ENCODE peak calls at places on chromosomes 1 and 21, in four cellular contexts. Z is HCT116, M is Peyer's patch, D is breast epithelium. P is an unnamed sample.

GRCh38 chr1:39170731-39171375 is 33.6 kb upstream of the MACF1 start:
- DNase-seq in D (no peak), M (no peak), Z (no peak), P (no peak)

GRCh38 chr1:200861937-200862647 is 10.7 kb upstream of the GPR25 start:
- DNase-seq in D (no peak), M (no peak), Z (no peak), P (no peak)

GRCh38 chr1:70066711-70067110 is 138.7 kb downstream of the LRRC40 start:
- DNase-seq in M (no peak), Z (no peak), D (no peak), P (no peak)

GRCh38 chr1:160062134-160062533 is 7.8 kb downstream of the KCNJ10 start:
- DNase-seq in M (no peak), Z (no peak), D (no peak), P (no peak)

GRCh38 chr1:205241366-205242030 is 13.8 kb downstream of the TMCC2 start:
- DNase-seq in M (peak; percentile 32), Z (no peak), D (no peak), P (no peak)

GRCh38 chr1:186435336-186435735 is 25.6 kb downstream of the PDC start:
- DNase-seq in D (no peak), Z (no peak), M (no peak), P (no peak)

GRCh38 chr1:219587817-219588561 is 24.9 kb downstream of the ZC3H11B start:
- DNase-seq in D (no peak), M (no peak), Z (no peak), P (no peak)

GRCh38 chr1:217435159-217435558 is 195.7 kb downstream of the GPATCH2 start:
- DNase-seq in M (no peak), Z (no peak), D (no peak), P (no peak)

GRCh38 chr1:71231751-71232150 is 150.9 kb upstream of the ZRANB2 start:
- DNase-seq in D (no peak), Z (no peak), M (no peak), P (no peak)

GRCh38 chr1:2019571-2020309 is 595 bp downstream of the GABRD start:
- DNase-seq in D (no peak), M (no peak), Z (no peak), P (peak; percentile 47)

GRCh38 chr1:205810448-205811157 is 2.4 kb downstream of the SLC41A1 start:
- DNase-seq in D (no peak), M (no peak), Z (no peak), P (no peak)

GRCh38 chr1:181405584-181405983 is 77.7 kb upstream of the CACNA1E start:
- DNase-seq in M (no peak), D (no peak), Z (no peak), P (no peak)

GRCh38 chr21:38416791-38417190 is 81.5 kb downstream of the ERG start:
- DNase-seq in D (no peak), M (no peak), Z (no peak), P (no peak)

GRCh38 chr1:182460550-182460951 is 10.6 kb downstream of the RGSL1 start:
- DNase-seq in Z (no peak), M (no peak), D (no peak), P (no peak)

GRCh38 chr1:37438971-37439671 is 35.3 kb upstream of the ZC3H12A start:
- DNase-seq in M (no peak), D (no peak), Z (no peak), P (no peak)

GRCh38 chr1:154326546-154327465 is 1.5 kb downstream of the ATP8B2 start:
- DNase-seq in Z (no peak), D (no peak), M (no peak), P (peak; percentile 65)

GRCh38 chr1:154324241-154324640 is 1.1 kb upstream of the ATP8B2 start:
- DNase-seq in Z (no peak), D (no peak), M (no peak), P (peak; percentile 43)

GRCh38 chr1:154327466-154328317 is 2.4 kb downstream of the ATP8B2 start:
- DNase-seq in Z (no peak), M (no peak), D (no peak), P (no peak)

GRCh38 chr1:154324669-154325582 is at the start of gene ATP8B2:
- DNase-seq in D (no peak), Z (peak; percentile 59), M (peak; percentile 73), P (peak; percentile 88)

DNA sequence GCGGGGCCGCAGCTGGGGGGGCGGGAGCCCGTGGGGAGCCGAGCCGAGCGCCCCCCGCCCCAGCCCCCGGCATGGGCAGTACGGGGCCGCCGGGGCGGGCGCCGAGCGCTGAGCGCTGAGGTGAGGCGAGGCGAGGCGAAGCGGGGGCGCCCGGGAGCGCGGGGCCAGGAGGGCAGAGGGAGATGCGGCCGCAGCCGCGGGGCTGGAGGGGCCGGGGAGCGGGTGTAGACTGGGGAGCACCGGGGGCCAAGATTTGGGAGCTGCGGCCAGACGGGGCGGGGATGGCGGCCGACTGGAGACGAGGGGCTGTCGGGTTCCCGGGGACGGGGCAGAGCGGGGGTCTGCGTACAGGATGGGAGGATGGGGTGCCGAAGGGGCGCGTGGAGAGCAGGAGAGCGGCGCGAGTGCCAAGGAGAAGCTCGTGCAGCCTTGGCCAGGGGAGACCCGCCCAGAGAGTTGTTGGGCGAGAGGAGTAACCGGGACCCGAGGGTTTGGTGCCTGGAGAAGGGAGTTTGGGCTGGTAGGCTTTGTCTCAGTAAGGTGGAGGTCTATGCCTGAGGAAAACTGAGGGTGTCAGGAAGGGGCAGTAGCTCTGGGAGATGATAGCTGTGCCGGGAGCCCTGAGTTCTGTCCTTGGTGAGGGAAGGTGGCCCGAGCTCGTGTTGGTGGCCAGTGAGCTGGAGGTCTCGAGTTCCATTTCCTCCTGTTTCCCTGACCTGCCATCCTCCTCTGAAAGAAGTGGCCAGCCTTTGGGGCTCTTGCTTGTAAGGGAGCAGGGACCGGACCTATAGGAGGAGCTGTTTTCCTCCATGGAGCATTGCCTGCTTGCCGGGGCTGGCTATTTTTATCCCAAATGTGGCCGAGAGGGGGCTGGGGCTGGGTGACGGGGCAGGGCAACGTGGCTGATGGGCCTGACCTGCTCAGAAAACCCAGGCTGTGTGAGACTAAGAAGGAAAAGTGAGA is 539 bp downstream of the ATP8B2 start:
- DNase-seq in D (no peak), Z (peak; percentile 73), M (peak; percentile 57), P (peak; percentile 72)
- TF ChIP-seq POLR2A in D (no peak), Z (peak; percentile 38), M (no peak), P (peak; percentile 70)

DNA sequence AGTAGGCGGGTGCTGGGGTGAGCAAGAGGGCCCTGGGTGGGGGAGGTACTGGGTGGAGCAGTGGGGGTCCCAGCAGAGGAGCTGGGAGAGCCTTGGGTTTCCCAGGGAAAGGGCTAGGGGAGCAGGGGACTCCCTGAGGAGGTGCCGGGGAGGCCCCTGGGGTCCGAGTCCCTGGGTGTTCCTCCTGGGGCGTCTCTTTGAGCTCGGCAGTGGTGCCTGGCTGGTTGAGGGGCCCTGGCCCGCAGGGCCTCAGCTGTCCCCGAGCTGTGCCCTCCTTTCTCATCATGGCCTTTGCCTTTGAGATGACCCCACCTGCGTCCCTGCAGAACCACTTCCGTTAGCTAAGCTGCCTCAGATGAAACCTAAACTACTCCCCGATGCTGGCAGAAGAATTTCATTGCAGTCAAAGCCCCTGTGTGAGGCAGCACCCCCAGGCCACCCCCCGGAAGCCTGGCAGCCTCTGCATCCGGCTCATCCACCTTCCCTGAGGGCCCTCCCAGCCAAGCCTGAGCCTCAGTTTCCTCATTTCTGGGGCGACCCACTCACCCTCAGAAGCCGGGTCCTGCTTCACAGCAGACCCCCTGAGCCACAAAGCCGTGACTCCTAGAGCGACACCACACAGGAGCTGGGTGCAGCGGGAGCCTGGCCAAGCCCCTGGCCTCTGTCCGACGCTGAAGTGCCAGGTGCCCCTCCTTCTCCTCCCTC is 43.5 kb upstream of the TRAPPC10 start:
- DNase-seq in Z (no peak), D (no peak), M (no peak), P (no peak)
- H3K36me3 ChIP-seq in Z (no peaks in the 10 kb centered on the region), D (no peaks in the 10 kb centered on the region), M (peaks cover 71% of the 10 kb centered on the region), P (no peaks in the 10 kb centered on the region)

DNA sequence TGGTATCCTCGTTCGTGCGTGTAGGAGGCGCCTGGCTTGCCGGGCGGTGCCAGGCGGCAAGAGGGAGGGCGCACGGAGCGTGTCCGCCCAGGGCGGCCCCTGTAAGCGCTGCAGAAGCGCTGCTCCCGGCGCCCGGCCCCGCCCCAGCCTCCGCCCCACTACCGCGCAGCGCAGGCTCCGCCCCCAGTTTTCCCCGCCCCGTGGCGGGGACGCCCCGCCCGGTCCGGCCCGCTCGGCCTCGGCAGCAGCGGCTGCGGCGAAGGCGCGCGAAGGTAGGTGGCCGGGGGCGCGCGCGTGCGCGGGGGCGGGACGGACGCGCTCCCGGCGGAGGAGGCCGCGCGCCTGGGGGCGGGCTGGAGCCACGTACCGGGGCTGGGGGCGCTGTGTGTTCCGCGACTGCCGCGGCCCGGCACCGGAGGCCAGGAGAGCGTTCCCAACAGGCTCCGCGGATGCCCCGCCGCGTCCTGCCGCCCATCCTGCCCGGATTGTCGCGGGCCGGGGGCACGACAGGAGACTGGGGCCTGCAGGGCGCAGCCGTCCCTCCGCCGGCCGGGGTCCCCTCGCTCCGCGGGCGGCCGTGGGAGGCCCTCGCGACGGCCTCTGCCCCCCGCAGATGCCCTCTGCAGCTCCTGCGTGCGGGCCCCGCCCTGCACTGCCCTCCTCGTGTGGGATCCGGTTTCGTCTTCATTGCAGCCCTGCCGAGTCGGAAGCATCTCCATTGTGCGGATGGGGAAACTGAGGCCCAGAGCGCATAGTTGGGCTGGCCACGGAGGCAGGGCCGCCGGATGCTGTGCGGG is 7.7 kb upstream of the CROCC start:
- DNase-seq in M (peak; percentile 100), D (peak; percentile 95), Z (peak; percentile 84), P (peak; percentile 92)
- TF ChIP-seq CTCF in M (no peak), D (no peak), Z (no peak), P (no peak)

DNA sequence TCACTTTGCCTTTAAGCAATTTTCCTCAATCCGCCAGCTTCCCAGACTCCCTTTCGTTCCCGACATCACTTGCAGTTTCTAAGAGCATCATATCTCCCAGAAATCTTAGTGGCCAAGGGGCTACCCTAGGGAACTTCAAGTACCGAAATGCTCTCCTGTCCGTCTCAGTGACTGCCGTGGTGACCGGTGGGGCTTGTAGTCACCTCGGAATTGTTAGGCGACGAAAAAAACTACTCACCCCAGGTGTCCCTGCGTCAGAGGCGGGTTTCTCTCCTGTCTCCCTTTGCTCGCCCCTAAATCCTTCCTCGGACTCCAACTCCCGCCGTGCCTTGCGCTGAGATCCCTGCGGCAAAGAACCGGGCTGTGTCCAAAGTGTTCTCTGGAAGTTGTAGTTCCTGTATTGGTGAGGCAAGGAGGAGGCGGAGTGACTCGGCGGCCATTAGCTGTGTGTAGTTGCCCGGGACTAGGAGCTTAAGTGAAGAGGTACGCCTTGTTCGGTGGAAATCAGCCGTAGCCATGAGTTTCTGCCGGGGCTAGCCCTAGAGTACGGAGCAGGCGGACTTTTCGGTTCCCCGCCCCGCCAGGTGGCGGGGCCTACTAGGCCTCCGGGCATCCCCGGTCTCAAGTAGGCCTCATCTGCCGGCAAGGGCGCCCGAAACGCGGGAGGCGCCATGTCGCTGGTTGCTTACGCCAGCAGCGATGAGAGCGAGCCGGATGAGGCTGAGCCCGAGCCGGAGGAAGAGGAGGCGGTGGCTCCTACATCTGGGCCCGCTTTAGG is at the start of gene PRCC:
- DNase-seq in D (peak; percentile 97), Z (peak; percentile 99), M (peak; percentile 97), P (peak; percentile 98)
- TF ChIP-seq POLR2A in D (no peak), Z (peak; percentile 47), M (peak; percentile 48), P (peak; percentile 70)

DNA sequence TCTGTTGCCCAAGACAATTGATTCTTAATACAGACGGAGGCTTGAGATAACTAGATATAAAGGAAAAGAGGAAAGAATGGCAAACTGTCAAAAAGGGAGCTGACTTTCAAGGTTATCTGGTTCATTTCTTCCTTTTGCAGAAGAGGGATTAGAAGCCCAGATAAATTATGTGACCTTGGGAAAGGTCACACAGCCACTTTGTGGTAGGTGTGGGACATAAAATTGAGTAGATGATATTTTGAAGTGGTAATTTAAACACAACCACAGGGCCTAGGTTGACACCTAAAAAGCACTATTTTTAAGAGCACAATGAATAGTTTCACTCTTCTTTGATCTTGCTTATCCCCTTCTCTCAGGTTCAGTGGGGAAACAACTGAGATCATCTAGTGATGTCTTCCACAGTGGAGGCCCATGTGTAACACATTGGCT is 16.9 kb upstream of the KIAA0040 start:
- DNase-seq in D (no peak), Z (no peak), M (no peak), P (no peak)
- H3K36me3 ChIP-seq in D (no peaks in the 10 kb centered on the region), Z (no peaks in the 10 kb centered on the region), M (no peaks in the 10 kb centered on the region), P (no peaks in the 10 kb centered on the region)